ENCODE peak calls at places on chromosomes 2 and 18, in five cellular contexts. One of them, this sample, is unnamed.

GRCh38 chr2:239329284-239329971 is 71.4 kb downstream of the HDAC4 start:
- DNase-seq in fibroblast of mammary gland: peak; percentile 24
- DNase-seq in heart left ventricle: peak; percentile 80
- DNase-seq in left lung: no peak
- DNase-seq in left ventricle myocardium inferior: peak; percentile 83
- DNase-seq in this sample: no peak

GRCh38 chr2:1923557-1923956 is 179.2 kb upstream of the PXDN start:
- DNase-seq in fibroblast of mammary gland: no peak
- DNase-seq in heart left ventricle: no peak
- DNase-seq in left lung: no peak
- DNase-seq in left ventricle myocardium inferior: no peak
- DNase-seq in this sample: no peak

GRCh38 chr18:42053188-42053781 is 98.3 kb downstream of the PIK3C3 start:
- DNase-seq in fibroblast of mammary gland: peak; percentile 72
- DNase-seq in heart left ventricle: no peak
- DNase-seq in left lung: peak; percentile 49
- DNase-seq in left ventricle myocardium inferior: no peak
- DNase-seq in this sample: peak; percentile 57

GRCh38 chr18:79796531-79797390 is 977 bp upstream of the KCNG2 start:
- DNase-seq in fibroblast of mammary gland: peak; percentile 31
- DNase-seq in heart left ventricle: no peak
- DNase-seq in left lung: peak; percentile 22
- DNase-seq in left ventricle myocardium inferior: no peak
- DNase-seq in this sample: no peak

GRCh38 chr2:86790828-86791561 is at the start of gene CD8A:
- DNase-seq in fibroblast of mammary gland: peak; percentile 30
- DNase-seq in heart left ventricle: no peak
- DNase-seq in left lung: no peak
- DNase-seq in left ventricle myocardium inferior: no peak
- DNase-seq in this sample: no peak

GRCh38 chr2:172931256-172931894 is 144.3 kb upstream of the MAP3K20 start:
- DNase-seq in fibroblast of mammary gland: peak; percentile 43
- DNase-seq in heart left ventricle: no peak
- DNase-seq in left lung: no peak
- DNase-seq in left ventricle myocardium inferior: no peak
- DNase-seq in this sample: peak; percentile 70

GRCh38 chr2:154686162-154686561 is 12.3 kb upstream of the KCNJ3 start:
- DNase-seq in fibroblast of mammary gland: no peak
- DNase-seq in heart left ventricle: no peak
- DNase-seq in left lung: no peak
- DNase-seq in left ventricle myocardium inferior: no peak
- DNase-seq in this sample: no peak

GRCh38 chr2:233242231-233242917 is 9.1 kb upstream of the ATG16L1 start:
- DNase-seq in fibroblast of mammary gland: peak; percentile 19
- DNase-seq in heart left ventricle: no peak
- DNase-seq in left lung: no peak
- DNase-seq in left ventricle myocardium inferior: no peak
- DNase-seq in this sample: peak; percentile 6

GRCh38 chr2:9095690-9096089 is 92.2 kb upstream of the MBOAT2 start:
- DNase-seq in fibroblast of mammary gland: peak; percentile 43
- DNase-seq in heart left ventricle: peak; percentile 84
- DNase-seq in left lung: peak; percentile 58
- DNase-seq in left ventricle myocardium inferior: peak; percentile 55
- DNase-seq in this sample: peak; percentile 54

GRCh38 chr18:22005191-22005824 is 164.1 kb upstream of the GATA6 start:
- DNase-seq in fibroblast of mammary gland: peak; percentile 16
- DNase-seq in heart left ventricle: no peak
- DNase-seq in left lung: no peak
- DNase-seq in left ventricle myocardium inferior: no peak
- DNase-seq in this sample: peak; percentile 23

GRCh38 chr2:177295479-177295878 is 31.0 kb upstream of the NFE2L2 start:
- DNase-seq in fibroblast of mammary gland: peak; percentile 89
- DNase-seq in heart left ventricle: no peak
- DNase-seq in left lung: no peak
- DNase-seq in left ventricle myocardium inferior: no peak
- DNase-seq in this sample: peak; percentile 55

GRCh38 chr18:23835076-23835475 is 145.8 kb downstream of the LAMA3 start:
- DNase-seq in fibroblast of mammary gland: peak; percentile 48
- DNase-seq in heart left ventricle: no peak
- DNase-seq in left lung: no peak
- DNase-seq in left ventricle myocardium inferior: no peak
- DNase-seq in this sample: no peak

DNA sequence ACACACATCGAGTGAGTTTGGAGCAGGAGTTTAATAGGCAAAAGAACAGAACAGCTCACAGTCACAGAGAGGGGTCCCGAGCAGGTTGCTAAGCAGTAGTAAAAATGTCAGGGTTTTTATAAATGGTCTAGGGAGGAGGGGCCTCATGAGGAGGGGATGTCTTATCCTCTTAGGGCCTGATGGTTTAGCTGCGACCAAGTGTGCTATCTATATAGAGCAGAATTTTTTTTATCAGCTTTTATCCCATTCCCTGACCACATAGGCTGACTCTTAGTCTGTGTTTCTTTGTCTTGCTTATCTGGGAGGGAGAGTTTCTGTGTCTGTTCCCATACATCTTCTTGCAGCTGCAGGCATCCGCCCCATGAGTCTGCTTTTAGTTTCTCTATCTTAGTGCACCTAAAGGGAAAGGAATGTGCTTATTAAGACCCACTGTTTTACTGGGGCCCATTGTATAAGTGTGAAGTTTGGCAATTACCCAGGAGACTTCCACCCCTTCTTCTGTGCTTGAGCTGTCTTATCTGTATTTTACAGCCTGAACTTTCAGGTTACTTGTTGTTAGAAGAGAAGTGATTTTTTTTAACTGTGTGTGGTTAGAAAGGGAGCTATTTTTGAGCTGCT is 30.4 kb upstream of the GMCL1 start:
- DNase-seq in fibroblast of mammary gland: peak; percentile 38
- DNase-seq in heart left ventricle: no peak
- DNase-seq in left lung: no peak
- DNase-seq in left ventricle myocardium inferior: no peak
- DNase-seq in this sample: peak; percentile 79
- H3K4me3 ChIP-seq in fibroblast of mammary gland: peak overlapping the region; percentile 9
- H3K4me3 ChIP-seq in heart left ventricle: peak overlapping the region; percentile 33
- H3K4me3 ChIP-seq in left lung: no peak overlapping the region
- H3K4me3 ChIP-seq in left ventricle myocardium inferior: peak overlapping the region; percentile 50
- H3K4me3 ChIP-seq in this sample: peak overlapping the region; percentile 33

GRCh38 chr18:69484699-69485396 is 84.2 kb downstream of the DOK6 start:
- DNase-seq in fibroblast of mammary gland: peak; percentile 73
- DNase-seq in heart left ventricle: no peak
- DNase-seq in left lung: no peak
- DNase-seq in left ventricle myocardium inferior: no peak
- DNase-seq in this sample: peak; percentile 45
- TF ChIP-seq CTCF in fibroblast of mammary gland: peak; percentile 55
- TF ChIP-seq CTCF in heart left ventricle: no peak
- TF ChIP-seq CTCF in left lung: no peak
- TF ChIP-seq CTCF in left ventricle myocardium inferior: no peak
- TF ChIP-seq CTCF in this sample: peak; percentile 32

DNA sequence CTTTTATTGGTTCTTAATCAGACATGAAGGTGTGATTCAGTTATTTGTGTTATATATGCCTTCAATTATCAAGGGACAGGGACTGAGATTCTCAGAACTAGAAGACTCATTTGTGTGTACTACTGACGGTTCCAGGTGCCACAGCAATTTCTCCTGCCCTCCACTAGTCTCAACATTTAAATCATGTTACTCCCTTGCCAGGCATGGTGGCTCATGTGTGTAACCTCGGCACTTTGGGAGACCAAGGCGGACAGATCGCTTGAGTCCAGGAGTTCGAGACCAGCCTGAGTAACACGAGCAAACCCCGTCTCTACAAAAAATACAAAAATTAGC is 1.1 kb downstream of the CNDP2 start:
- DNase-seq in fibroblast of mammary gland: no peak
- DNase-seq in heart left ventricle: no peak
- DNase-seq in left lung: no peak
- DNase-seq in left ventricle myocardium inferior: no peak
- DNase-seq in this sample: no peak
- H3K4me3 ChIP-seq in fibroblast of mammary gland: peak overlapping the region; percentile 74
- H3K4me3 ChIP-seq in heart left ventricle: peak overlapping the region; percentile 94
- H3K4me3 ChIP-seq in left lung: peak overlapping the region; percentile 99
- H3K4me3 ChIP-seq in left ventricle myocardium inferior: peak overlapping the region; percentile 87
- H3K4me3 ChIP-seq in this sample: peak overlapping the region; percentile 80

GRCh38 chr18:50709215-50709614 is 110.6 kb downstream of the MRO start:
- DNase-seq in fibroblast of mammary gland: no peak
- DNase-seq in heart left ventricle: no peak
- DNase-seq in left lung: no peak
- DNase-seq in left ventricle myocardium inferior: no peak
- DNase-seq in this sample: no peak
- TF ChIP-seq CTCF in fibroblast of mammary gland: no peak
- TF ChIP-seq CTCF in heart left ventricle: no peak
- TF ChIP-seq CTCF in left lung: no peak
- TF ChIP-seq CTCF in left ventricle myocardium inferior: no peak
- TF ChIP-seq CTCF in this sample: no peak

This sample was measured in astrocyte of the spinal cord.